ENCODE peak calls at places on chromosomes 16 and 17, in four cellular contexts. X is pancreas, P is IMR-90, Q is prostate gland. H is an unnamed sample.

GRCh38 chr17:36534881-36535668 is at the start of gene PIGW:
- DNase-seq in P (peak; percentile 85), X (peak; percentile 88), Q (peak; percentile 77), H (peak; percentile 84)

GRCh38 chr16:11410382-11411058 is 65.3 kb downstream of the RMI2 start:
- DNase-seq in Q (no peak), P (no peak), X (no peak), H (no peak)

GRCh38 chr17:78401246-78401645 is 22.8 kb downstream of the PGS1 start:
- DNase-seq in X (no peak), P (peak; percentile 31), Q (peak; percentile 52), H (no peak)

GRCh38 chr17:49506282-49506681 is 11.2 kb downstream of the NGFR start:
- DNase-seq in X (no peak), Q (no peak), P (no peak), H (no peak)

GRCh38 chr16:67562918-67563707 is 787 bp downstream of the CTCF start:
- DNase-seq in X (peak; percentile 71), P (peak; percentile 33), Q (peak; percentile 39), H (peak; percentile 22)

GRCh38 chr16:17282247-17282646 is 188.5 kb downstream of the XYLT1 start:
- DNase-seq in P (no peak), Q (no peak), X (no peak), H (no peak)

GRCh38 chr16:87190288-87191240 is 126.6 kb downstream of the C16orf95 start:
- DNase-seq in X (no peak), P (no peak), Q (no peak), H (no peak)

GRCh38 chr17:35082073-35082657 is 18.7 kb upstream of the RFFL start:
- DNase-seq in Q (no peak), P (peak; percentile 84), X (no peak), H (peak; percentile 89)

GRCh38 chr17:16273499-16273898 is 56.5 kb downstream of the PIGL start:
- DNase-seq in P (peak; percentile 77), X (no peak), Q (no peak), H (peak; percentile 88)

GRCh38 chr16:21185659-21186325 is 25.6 kb downstream of the ZP2 start:
- DNase-seq in X (no peak), Q (no peak), P (no peak), H (no peak)

GRCh38 chr17:73342057-73342522 is 30.3 kb upstream of the CDC42EP4 start:
- DNase-seq in Q (peak; percentile 64), X (peak; percentile 44), P (peak; percentile 88), H (peak; percentile 48)

GRCh38 chr16:73713817-73714495 is 582.7 kb upstream of the PSMD7 start:
- DNase-seq in X (peak; percentile 14), Q (no peak), P (peak; percentile 4), H (peak; percentile 43)

GRCh38 chr16:59684911-59685310 is 950.8 kb upstream of the GOT2 start:
- DNase-seq in P (peak; percentile 41), Q (no peak), X (no peak), H (no peak)

GRCh38 chr17:45688353-45688752 is 95.8 kb upstream of the CRHR1 start:
- DNase-seq in X (no peak), Q (no peak), P (no peak), H (peak; percentile 14)

GRCh38 chr16:66619036-66619435 is 14.5 kb downstream of the CMTM3 start:
- DNase-seq in P (peak; percentile 59), Q (no peak), X (no peak), H (no peak)